ENCODE peak calls at places on chromosomes 12 and 14, in four cellular contexts. E is H1, H is GM12878, V is HepG2. S is an unnamed sample.

GRCh38 chr12:12612403-12612802 is 727 bp downstream of the CREBL2 start:
- DNase-seq in V (peak; percentile 82), E (no peak), H (no peak), S (peak; percentile 77)

GRCh38 chr12:122090759-122091535 is 12.4 kb downstream of the MLXIP start:
- DNase-seq in H (no peak), V (no peak), E (no peak), S (no peak)

GRCh38 chr12:131905081-131905639 is 10.7 kb downstream of the ULK1 start:
- DNase-seq in E (no peak), H (no peak), V (no peak), S (no peak)

GRCh38 chr14:81062816-81063215 is 107.4 kb downstream of the TSHR start:
- DNase-seq in E (peak; percentile 7), V (peak; percentile 10), H (peak; percentile 1), S (no peak)

GRCh38 chr14:61132894-61133293 is 148.2 kb downstream of the TMEM30B start:
- DNase-seq in E (no peak), V (no peak), H (no peak), S (no peak)

GRCh38 chr14:49897965-49898364 is 5.1 kb downstream of the ARF6 start:
- DNase-seq in E (no peak), H (no peak), V (no peak), S (no peak)

GRCh38 chr12:62719027-62719426 is 215.9 kb downstream of the PPM1H start:
- DNase-seq in E (no peak), V (no peak), H (no peak), S (no peak)

GRCh38 chr12:77064891-77065360 is 443 bp downstream of the E2F7 start:
- DNase-seq in E (no peak), H (no peak), V (no peak), S (peak; percentile 20)

GRCh38 chr14:90674716-90675115 is 141.5 kb downstream of the TTC7B start:
- DNase-seq in H (no peak), V (no peak), E (no peak), S (no peak)

GRCh38 chr12:9649532-9649940 is 20.0 kb upstream of the CLEC2D start:
- DNase-seq in E (no peak), H (peak; percentile 59), V (no peak), S (no peak)

GRCh38 chr12:28807535-28807934 is 341.5 kb upstream of the FAR2 start:
- DNase-seq in H (no peak), E (no peak), V (no peak), S (no peak)

GRCh38 chr12:27865421-27865820 is 85.4 kb upstream of the MANSC4 start:
- DNase-seq in H (no peak), V (no peak), E (no peak), S (no peak)

GRCh38 chr12:25723921-25724491 is 170.9 kb upstream of the LMNTD1 start:
- DNase-seq in H (no peak), V (no peak), E (no peak), S (no peak)

GRCh38 chr14:102951799-102952198 is 29.3 kb downstream of the AMN start:
- DNase-seq in H (no peak), E (no peak), V (no peak), S (no peak)

GRCh38 chr12:124304314-124304790 is 9.5 kb downstream of the RFLNA start:
- DNase-seq in V (no peak), E (no peak), H (no peak), S (no peak)

GRCh38 chr12:68446379-68446778 is 114.2 kb upstream of the MDM1 start:
- DNase-seq in E (no peak), V (no peak), H (no peak), S (peak; percentile 47)

GRCh38 chr12:68446896-68447806 is 115.0 kb upstream of the MDM1 start:
- DNase-seq in V (no peak), H (no peak), E (no peak), S (peak; percentile 80)

GRCh38 chr12:68449196-68449595 is 117.0 kb upstream of the MDM1 start:
- DNase-seq in E (no peak), V (no peak), H (no peak), S (no peak)

GRCh38 chr12:68447807-68448138 is 115.6 kb upstream of the MDM1 start:
- DNase-seq in V (no peak), H (no peak), E (no peak), S (no peak)

DNA sequence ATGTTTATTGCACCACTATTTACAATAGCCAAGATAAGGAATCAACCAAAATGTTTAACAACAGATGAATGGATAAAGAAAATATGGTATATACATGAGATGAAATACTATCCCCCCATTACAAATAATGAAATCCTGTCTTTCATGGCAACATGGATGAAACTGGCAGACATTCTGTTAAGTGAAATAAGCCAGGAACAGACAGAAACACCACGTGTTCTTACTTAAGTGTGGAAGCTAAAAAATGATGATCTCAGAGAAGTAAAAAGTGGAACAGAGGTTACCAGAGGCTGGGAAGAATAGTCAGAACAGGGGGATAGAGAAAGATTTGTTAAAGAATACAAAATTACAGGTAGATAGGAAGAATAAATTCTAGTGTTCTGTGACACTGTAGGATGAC is 113.7 kb upstream of the MDM1 start:
- DNase-seq in H (no peak), V (no peak), E (no peak), S (no peak)
- H3K4me1 ChIP-seq in H (peaks cover 14% of the 10 kb centered on the region), V (no peaks in the 10 kb centered on the region), E (no peaks in the 10 kb centered on the region), S (peaks cover 3% of the 10 kb centered on the region)

GRCh38 chr12:52926596-52927241 is 21.8 kb upstream of the KRT8 start:
- DNase-seq in H (no peak), V (no peak), E (no peak), S (no peak)
- TF ChIP-seq SUZ12 in H (no peak), V (no peak), E (no peak), S (no peak)

GRCh38 chr12:46174919-46175318 is 93.9 kb downstream of the SLC38A1 start:
- DNase-seq in V (no peak), E (no peak), H (no peak), S (no peak)

GRCh38 chr12:46177020-46177419 is 91.8 kb downstream of the SLC38A1 start:
- DNase-seq in H (peak; percentile 56), E (no peak), V (no peak), S (no peak)

GRCh38 chr12:46179693-46180452 is 89.0 kb downstream of the SLC38A1 start:
- DNase-seq in V (peak; percentile 2), E (no peak), H (peak; percentile 76), S (no peak)

GRCh38 chr12:46177842-46178608 is 90.8 kb downstream of the SLC38A1 start:
- DNase-seq in V (no peak), H (peak; percentile 58), E (no peak), S (no peak)

DNA sequence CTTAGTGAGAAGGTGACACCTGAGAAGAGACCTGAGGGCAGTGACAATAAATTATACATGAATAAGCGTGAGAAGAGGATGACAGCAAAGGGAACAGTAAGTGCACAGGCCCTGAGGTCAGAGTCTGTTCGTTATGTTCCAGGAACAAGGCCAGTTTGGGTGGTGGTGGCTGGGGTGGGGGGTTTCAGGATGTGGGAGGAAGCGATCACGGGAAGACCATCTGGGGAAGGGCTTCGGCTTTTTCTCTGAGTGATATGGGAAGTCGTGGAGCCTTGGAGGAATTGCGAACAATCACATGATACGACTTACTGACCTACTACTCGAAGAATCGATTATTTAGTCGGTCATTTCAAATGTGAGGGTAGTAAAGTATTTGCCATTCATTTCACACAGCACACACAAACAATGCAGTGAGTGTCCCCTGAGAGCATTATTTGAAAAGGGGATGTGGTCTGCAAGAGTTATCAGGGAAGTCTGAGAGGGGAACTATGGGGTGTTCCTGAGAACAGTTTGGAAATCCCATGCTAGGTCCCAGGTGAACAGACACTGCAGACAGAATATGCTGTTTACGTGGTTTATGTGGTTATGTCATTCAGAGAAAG is 94.7 kb downstream of the SLC38A1 start:
- DNase-seq in H (peak; percentile 85), E (no peak), V (no peak), S (no peak)
- H3K4me1 ChIP-seq in H (peaks cover 25% of the 10 kb centered on the region), E (no peaks in the 10 kb centered on the region), V (no peaks in the 10 kb centered on the region), S (no peaks in the 10 kb centered on the region)

GRCh38 chr12:94255428-94255827 is 107.1 kb downstream of the PLXNC1 start:
- DNase-seq in H (no peak), V (no peak), E (no peak), S (no peak)

GRCh38 chr12:94260017-94260416 is 111.6 kb downstream of the PLXNC1 start:
- DNase-seq in E (no peak), V (no peak), H (no peak), S (no peak)

GRCh38 chr12:94260717-94261116 is 112.3 kb downstream of the PLXNC1 start:
- DNase-seq in H (no peak), E (no peak), V (no peak), S (no peak)

GRCh38 chr12:94261119-94261518 is 112.7 kb downstream of the PLXNC1 start:
- DNase-seq in E (peak; percentile 71), V (no peak), H (no peak), S (peak; percentile 80)

GRCh38 chr12:94258593-94258992 is 110.2 kb downstream of the PLXNC1 start:
- DNase-seq in V (no peak), E (no peak), H (no peak), S (no peak)
- TF ChIP-seq SUZ12 in V (no peak), E (no peak), H (no peak), S (no peak)

DNA sequence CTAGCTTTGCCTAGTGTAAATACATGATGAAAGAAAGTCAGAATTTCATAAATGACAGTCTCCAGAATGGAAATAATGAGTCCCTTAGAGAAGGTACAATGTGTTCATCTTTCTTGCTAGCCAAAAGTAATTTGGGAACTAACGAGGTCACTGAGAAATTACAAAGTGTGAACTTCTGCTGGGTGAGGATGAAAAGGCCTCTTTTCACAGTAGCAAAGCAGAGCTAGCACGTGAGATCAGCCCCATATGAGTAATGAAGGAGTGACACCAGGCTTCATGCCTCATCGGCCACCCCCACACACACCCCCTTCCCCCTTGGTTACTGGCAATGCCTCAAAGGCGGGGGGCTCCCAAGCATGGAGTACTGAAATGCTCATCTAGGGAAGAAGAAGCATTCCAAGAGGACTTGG is 180.7 kb upstream of the EEA1 start:
- DNase-seq in E (no peak), V (no peak), H (no peak), S (no peak)
- H3K4me1 ChIP-seq in E (no peaks in the 10 kb centered on the region), V (peaks cover 51% of the 10 kb centered on the region), H (peaks cover 14% of the 10 kb centered on the region), S (no peaks in the 10 kb centered on the region)

GRCh38 chr14:68811161-68811560 is 18.3 kb upstream of the ZFP36L1 start:
- DNase-seq in E (no peak), V (no peak), H (no peak), S (no peak)

GRCh38 chr14:68807987-68808386 is 15.1 kb upstream of the ZFP36L1 start:
- DNase-seq in E (no peak), H (no peak), V (no peak), S (no peak)

GRCh38 chr14:68810173-68811153 is 17.6 kb upstream of the ZFP36L1 start:
- DNase-seq in E (no peak), V (no peak), H (no peak), S (no peak)

GRCh38 chr14:68808696-68809095 is 15.8 kb upstream of the ZFP36L1 start:
- DNase-seq in E (no peak), V (no peak), H (no peak), S (no peak)

GRCh38 chr14:68809524-68809923 is 16.7 kb upstream of the ZFP36L1 start:
- DNase-seq in H (no peak), V (no peak), E (no peak), S (no peak)
- TF ChIP-seq SUZ12 in H (no peak), V (no peak), E (no peak), S (no peak)

S was measured in NT2/D1.